ENCODE peak calls at places on chromosomes 6 and 20, in six cellular contexts. H is A549, K is HepG2, M is K562, X is GM12878, W is endothelial cell of umbilical vein. R is an unnamed sample.
A peak's percentile ranks its signal among the peaks of the same experiment; 100 is the strongest.

GRCh38 chr20:38446441-38447209 is 11.5 kb upstream of the SNHG17 start:
- DNase-seq in H (peak; percentile 72), K (peak; percentile 90), M (peak; percentile 93), X (peak; percentile 56), W (peak; percentile 88), R (peak; percentile 98)

GRCh38 chr6:167668754-167669552 is 157.8 kb upstream of the AFDN start:
- DNase-seq in H (no peak), K (no peak), M (no peak), X (no peak), W (no peak), R (no peak)

GRCh38 chr20:36666181-36666740 is 20.3 kb upstream of the SLA2 start:
- DNase-seq in H (no peak), K (peak; percentile 43), M (no peak), X (no peak), W (peak; percentile 20), R (peak; percentile 43)

GRCh38 chr6:146240307-146240706 is 211.4 kb downstream of the GRM1 start:
- DNase-seq in H (no peak), K (no peak), M (no peak), X (no peak), W (no peak), R (no peak)

GRCh38 chr20:39089029-39089428 is 126.9 kb downstream of the DHX35 start:
- DNase-seq in H (no peak), K (no peak), M (no peak), X (no peak), W (no peak), R (no peak)

GRCh38 chr6:162710438-162710837 is 17.1 kb downstream of the PRKN start:
- DNase-seq in H (no peak), K (no peak), M (no peak), X (no peak), W (no peak), R (no peak)

GRCh38 chr6:110389689-110390382 is 25.5 kb downstream of the DDO start:
- DNase-seq in H (no peak), K (no peak), M (no peak), X (no peak), W (peak; percentile 74), R (peak; percentile 28)

GRCh38 chr6:53128842-53129241 is 19.8 kb downstream of the GCM1 start:
- DNase-seq in H (no peak), K (no peak), M (no peak), X (no peak), W (no peak), R (no peak)

GRCh38 chr6:142728367-142728766 is 216.6 kb downstream of the HIVEP2 start:
- DNase-seq in H (no peak), K (no peak), M (peak; percentile 14), X (no peak), W (no peak), R (peak; percentile 22)

GRCh38 chr20:17530716-17531536 is at the start of gene BFSP1:
- DNase-seq in H (peak; percentile 54), K (peak; percentile 55), M (no peak), X (no peak), W (peak; percentile 72), R (peak; percentile 73)

GRCh38 chr6:95802978-95803377 is 212.8 kb upstream of the FUT9 start:
- DNase-seq in H (no peak), K (no peak), M (no peak), X (no peak), W (no peak), R (no peak)

GRCh38 chr6:4806308-4807190 is 30.3 kb downstream of the CDYL start:
- DNase-seq in H (no peak), K (no peak), M (no peak), X (no peak), W (no peak), R (no peak)

GRCh38 chr6:35970181-35970580 is 49.3 kb upstream of the SRPK1 start:
- DNase-seq in H (no peak), K (no peak), M (no peak), X (no peak), W (peak; percentile 81), R (no peak)

GRCh38 chr6:24763578-24763977 is 11.2 kb upstream of the GMNN start:
- DNase-seq in H (no peak), K (no peak), M (no peak), X (no peak), W (peak; percentile 25), R (no peak)

GRCh38 chr6:156425374-156425773 is 351.8 kb upstream of the ARID1B start:
- DNase-seq in H (no peak), K (no peak), M (no peak), X (no peak), W (peak; percentile 50), R (no peak)

GRCh38 chr6:9204171-9204570 is 768.8 kb upstream of the SLC35B3 start:
- DNase-seq in H (no peak), K (no peak), M (no peak), X (no peak), W (peak; percentile 41), R (no peak)

DNA sequence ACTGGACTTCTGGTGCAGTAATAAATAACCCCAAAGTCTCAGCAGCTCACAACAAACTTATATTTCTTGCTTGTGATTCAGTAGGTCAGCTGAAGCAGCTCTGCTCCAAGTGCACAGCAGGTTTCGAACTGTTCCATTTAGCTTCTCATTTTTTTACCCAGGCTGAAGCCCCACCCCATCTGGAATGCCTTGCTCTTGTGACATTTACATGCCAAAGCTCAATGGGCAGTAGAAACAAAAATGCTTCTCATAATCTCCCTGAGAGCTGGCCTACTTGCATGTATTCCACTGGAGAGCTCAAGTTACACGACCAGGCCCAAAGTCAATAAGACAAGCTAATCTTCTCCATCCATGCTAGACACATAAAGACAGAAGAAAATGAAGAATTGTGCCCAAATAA is 165.2 kb downstream of the HAO1 start:
- DNase-seq in H (no peak), K (no peak), M (no peak), X (no peak), W (no peak), R (no peak)
- TF ChIP-seq MYC in H (no peak), K (no peak), M (no peak), X (no peak), W (no peak), R (no peak)

GRCh38 chr6:16180696-16181428 is 52.0 kb downstream of the MYLIP start:
- DNase-seq in H (no peak), K (no peak), M (no peak), X (no peak), W (no peak), R (no peak)

GRCh38 chr6:16181429-16182359 is 52.8 kb downstream of the MYLIP start:
- DNase-seq in H (no peak), K (no peak), M (no peak), X (no peak), W (no peak), R (no peak)

GRCh38 chr6:16184129-16184528 is 54.3 kb upstream of the GMPR start:
- DNase-seq in H (peak; percentile 7), K (peak; percentile 42), M (no peak), X (peak; percentile 45), W (peak; percentile 47), R (peak; percentile 82)

GRCh38 chr6:16184554-16184953 is 53.8 kb upstream of the GMPR start:
- DNase-seq in H (no peak), K (no peak), M (no peak), X (no peak), W (no peak), R (no peak)

DNA sequence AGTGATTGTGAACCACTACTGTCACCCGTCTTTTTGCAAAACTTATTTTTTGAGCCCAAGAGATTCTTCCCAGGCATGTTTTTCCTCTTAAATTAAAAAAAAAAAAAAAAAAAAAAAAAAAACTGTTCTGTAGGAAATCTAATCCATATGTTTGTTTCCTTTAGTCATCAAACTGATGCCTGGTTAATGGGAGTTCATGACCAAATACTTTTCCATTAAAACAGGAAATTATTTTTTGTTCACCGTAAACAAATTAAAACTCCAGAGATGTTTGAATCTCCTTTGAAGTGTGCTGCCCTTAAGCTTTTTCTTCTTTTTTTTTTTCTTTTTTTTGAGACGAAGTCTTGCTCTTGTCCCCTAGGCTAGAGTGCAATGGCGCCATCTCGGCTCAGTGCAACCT is 53.5 kb downstream of the MYLIP start:
- DNase-seq in H (no peak), K (no peak), M (no peak), X (no peak), W (no peak), R (no peak)
- TF ChIP-seq MYC in H (no peak), K (no peak), M (no peak), X (no peak), W (no peak), R (no peak)

DNA sequence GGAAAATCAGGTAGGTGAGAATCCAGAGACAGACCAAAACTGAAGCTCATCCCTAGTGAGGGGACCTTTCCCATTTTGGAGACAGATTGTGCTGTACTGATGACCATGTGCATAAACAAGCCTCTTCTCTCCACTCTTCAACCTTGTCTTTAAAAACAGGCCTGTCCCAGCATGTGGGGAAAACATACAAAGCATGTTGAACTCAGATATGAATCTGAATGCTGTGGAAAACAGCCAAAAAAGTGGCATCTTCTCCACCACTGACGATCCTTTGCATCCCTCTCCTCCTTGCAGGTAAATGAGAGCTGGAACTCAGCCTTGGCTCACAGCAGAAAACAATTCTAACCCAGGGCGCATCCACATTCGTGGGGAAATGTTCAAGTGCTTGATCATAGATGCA is 123.7 kb upstream of the FOXQ1 start:
- DNase-seq in H (no peak), K (no peak), M (no peak), X (no peak), W (no peak), R (no peak)
- TF ChIP-seq MYC in H (no peak), K (no peak), M (no peak), X (no peak), W (no peak), R (no peak)

DNA sequence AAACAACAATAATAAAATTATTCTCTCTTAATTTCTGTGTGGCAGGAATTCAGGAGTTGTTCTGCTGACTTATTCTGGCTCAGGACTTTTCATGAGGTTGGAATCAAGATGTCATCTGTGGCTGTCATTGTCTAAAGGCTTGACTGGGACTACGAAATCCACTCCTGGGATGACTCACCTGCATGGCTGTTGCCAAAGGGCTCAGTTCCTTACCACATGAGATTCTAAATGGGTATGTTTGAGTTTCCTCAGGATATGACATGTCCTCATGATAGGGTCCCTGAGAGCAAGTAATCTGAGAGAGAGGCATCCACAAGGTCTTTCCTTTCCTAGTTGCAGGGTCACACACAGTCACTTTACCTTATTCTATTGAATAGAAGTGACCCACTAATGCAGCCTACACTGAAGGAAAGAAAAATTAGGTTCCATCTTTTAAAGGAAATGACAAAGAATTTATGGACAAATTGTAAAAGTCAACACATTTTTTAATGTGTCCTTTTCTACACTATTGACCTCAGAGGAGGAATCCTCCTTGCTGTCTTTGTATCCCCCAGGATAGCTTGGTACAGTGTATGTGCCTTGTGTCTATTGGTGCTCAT is 1025.1 kb upstream of the GJE1 start:
- DNase-seq in H (no peak), K (no peak), M (no peak), X (no peak), W (peak; percentile 70), R (peak; percentile 17)
- TF ChIP-seq MYC in H (no peak), K (no peak), M (no peak), X (no peak), W (no peak), R (no peak)

R was measured in NB4.